ENCODE peak calls at places on chromosomes 1 and 21, in five cellular contexts. E, N, K, R and Y are unnamed samples.

GRCh38 chr1:209885403-209886218 is 52.4 kb upstream of the SYT14 start:
- DNase-seq in E (no peak), N (no peak), K (no peak), R (no peak), Y (no peak)

GRCh38 chr1:29428216-29428615 is 191.9 kb downstream of the PTPRU start:
- DNase-seq in E (no peak), N (no peak), K (no peak), R (no peak), Y (no peak)

GRCh38 chr21:39332175-39332574 is 16.7 kb downstream of the HMGN1 start:
- DNase-seq in E (no peak), N (no peak), K (no peak), R (no peak), Y (no peak)

GRCh38 chr1:29579821-29580425 is 343.6 kb downstream of the PTPRU start:
- DNase-seq in E (peak; percentile 69), N (peak; percentile 33), K (no peak), R (peak; percentile 75), Y (no peak)

GRCh38 chr1:77509051-77509492 is 173.4 kb downstream of the ZZZ3 start:
- DNase-seq in E (no peak), N (no peak), K (no peak), R (no peak), Y (no peak)

GRCh38 chr1:43147625-43148319 is 24.3 kb downstream of the EBNA1BP2 start:
- DNase-seq in E (peak; percentile 76), N (peak; percentile 32), K (peak; percentile 88), R (peak; percentile 29), Y (no peak)

GRCh38 chr21:27154451-27155129 is 187.7 kb upstream of the ADAMTS5 start:
- DNase-seq in E (no peak), N (no peak), K (no peak), R (no peak), Y (no peak)

GRCh38 chr1:46302091-46303037 is 1.1 kb downstream of the LRRC41 start:
- DNase-seq in E (peak; percentile 45), N (peak; percentile 46), K (peak; percentile 55), R (no peak), Y (no peak)

GRCh38 chr1:247935781-247936180 is 11.1 kb downstream of the OR2AJ1 start:
- DNase-seq in E (no peak), N (no peak), K (no peak), R (no peak), Y (no peak)

GRCh38 chr1:151277249-151277648 is 4.8 kb upstream of the ZNF687 start:
- DNase-seq in E (peak; percentile 39), N (no peak), K (no peak), R (no peak), Y (no peak)

GRCh38 chr21:38619865-38620513 is 121.7 kb upstream of the ERG start:
- DNase-seq in E (peak; percentile 81), N (peak; percentile 69), K (no peak), R (no peak), Y (no peak)

GRCh38 chr1:179785025-179785424 is 41.9 kb downstream of the FAM163A start:
- DNase-seq in E (no peak), N (no peak), K (no peak), R (peak; percentile 21), Y (no peak)

GRCh38 chr1:38718031-38718430 is 141.5 kb downstream of the RRAGC start:
- DNase-seq in E (no peak), N (no peak), K (no peak), R (no peak), Y (no peak)
- TF ChIP-seq CTCF in E (no peak), N (no peak), K (no peak), R (no peak), Y (no peak)

GRCh38 chr1:192153276-192153675 is 5.0 kb upstream of the RGS18 start:
- DNase-seq in E (no peak), N (peak; percentile 12), K (no peak), R (peak; percentile 38), Y (no peak)
- TF ChIP-seq CTCF in E (no peak), N (no peak), K (no peak), R (no peak), Y (no peak)

DNA sequence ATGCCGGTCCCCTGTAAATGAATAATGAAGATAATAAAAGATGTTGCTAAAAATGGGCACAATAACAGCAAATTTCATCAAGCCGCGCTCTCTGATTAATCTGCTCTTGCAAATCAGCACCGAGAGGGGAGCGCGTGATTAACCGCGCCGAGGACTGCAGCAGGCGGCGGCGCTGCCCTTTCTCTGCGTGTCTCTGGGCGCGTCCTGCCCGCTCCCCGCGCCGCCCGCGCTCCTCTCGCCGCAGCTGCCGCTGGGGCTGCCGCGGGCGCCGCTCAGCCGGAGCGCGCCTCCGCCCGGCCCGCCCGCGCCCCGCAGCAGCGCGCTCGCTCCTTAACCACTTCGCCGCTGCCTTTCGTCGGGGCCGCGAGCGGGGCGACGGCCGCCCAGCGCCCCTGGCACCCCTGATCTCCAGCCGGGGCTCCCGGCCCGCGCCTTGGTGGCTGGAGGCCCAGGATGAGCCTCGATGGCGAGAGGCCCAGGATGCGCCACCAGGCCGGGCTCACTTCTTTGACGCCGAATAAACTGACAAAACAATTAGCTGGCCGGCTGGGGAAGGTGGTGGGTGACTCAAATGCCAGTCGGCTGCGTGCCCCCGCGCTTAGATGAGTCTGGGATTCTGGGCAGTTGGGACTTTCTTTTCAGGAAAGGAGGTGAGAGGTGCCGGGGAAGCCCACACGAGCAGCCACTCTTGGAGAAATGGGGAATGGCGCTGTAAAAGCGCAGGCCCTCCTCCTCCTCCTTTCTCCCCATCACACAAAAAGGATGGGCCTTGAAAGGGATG is 221.4 kb upstream of the PKN2 start:
- DNase-seq in E (peak; percentile 46), N (no peak), K (peak; percentile 18), R (peak; percentile 1), Y (no peak)
- TF ChIP-seq CTCF in E (no peak), N (no peak), K (no peak), R (no peak), Y (peak; percentile 32)

GRCh38 chr21:42056468-42056867 is 14.6 kb upstream of the UMODL1 start:
- DNase-seq in E (peak; percentile 25), N (no peak), K (no peak), R (no peak), Y (no peak)

GRCh38 chr21:42056996-42057689 is 14.0 kb upstream of the UMODL1 start:
- DNase-seq in E (peak; percentile 88), N (peak; percentile 64), K (peak; percentile 43), R (no peak), Y (no peak)

GRCh38 chr21:42058631-42059111 is 12.4 kb upstream of the UMODL1 start:
- DNase-seq in E (no peak), N (no peak), K (no peak), R (no peak), Y (no peak)

GRCh38 chr21:42059141-42059540 is 12.0 kb upstream of the UMODL1 start:
- DNase-seq in E (no peak), N (no peak), K (no peak), R (no peak), Y (no peak)

DNA sequence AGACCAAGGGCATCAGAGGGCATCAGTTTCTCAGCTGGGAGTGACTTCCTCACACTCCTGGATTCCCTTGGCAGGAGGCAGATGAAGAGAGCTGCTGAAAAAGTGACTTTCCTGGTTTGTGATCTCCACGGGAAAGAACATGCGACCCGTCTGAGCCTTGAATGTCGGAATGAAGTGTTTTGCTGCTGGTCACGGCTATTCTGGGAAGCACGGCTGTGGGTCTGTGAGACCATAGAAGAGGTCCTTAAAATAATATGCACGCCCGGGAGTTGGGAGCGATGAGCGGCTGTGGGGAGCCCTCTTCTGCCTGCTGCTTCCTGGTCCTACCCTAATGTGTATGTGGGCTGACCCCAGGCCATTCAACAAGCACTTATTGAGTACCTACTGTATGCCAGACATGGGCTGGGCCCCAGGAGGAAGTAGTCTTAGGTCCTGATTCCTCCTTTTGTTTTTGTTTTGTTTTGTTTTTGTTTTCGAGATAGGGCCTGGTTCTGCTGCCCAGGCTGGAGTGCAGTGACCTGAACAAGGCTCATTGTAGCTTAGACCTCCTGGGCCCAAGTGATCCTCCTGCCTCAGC is 13.2 kb upstream of the UMODL1 start:
- DNase-seq in E (no peak), N (no peak), K (no peak), R (no peak), Y (no peak)
- TF ChIP-seq CTCF in E (no peak), N (no peak), K (no peak), R (no peak), Y (no peak)

GRCh38 chr1:206075786-206076725 is 23.1 kb downstream of the RHEX start:
- DNase-seq in E (peak; percentile 93), N (peak; percentile 38), K (no peak), R (no peak), Y (no peak)

GRCh38 chr1:206079130-206079529 is 26.2 kb downstream of the RHEX start:
- DNase-seq in E (no peak), N (no peak), K (no peak), R (no peak), Y (no peak)

GRCh38 chr1:206070627-206071304 is 17.8 kb downstream of the RHEX start:
- DNase-seq in E (no peak), N (no peak), K (no peak), R (no peak), Y (no peak)

GRCh38 chr1:206080421-206080820 is 27.4 kb downstream of the RHEX start:
- DNase-seq in E (no peak), N (no peak), K (no peak), R (no peak), Y (no peak)

GRCh38 chr1:206074839-206075238 is 21.9 kb downstream of the RHEX start:
- DNase-seq in E (no peak), N (no peak), K (no peak), R (no peak), Y (no peak)
- TF ChIP-seq CTCF in E (no peak), N (no peak), K (no peak), R (no peak), Y (peak; percentile 10)

DNA sequence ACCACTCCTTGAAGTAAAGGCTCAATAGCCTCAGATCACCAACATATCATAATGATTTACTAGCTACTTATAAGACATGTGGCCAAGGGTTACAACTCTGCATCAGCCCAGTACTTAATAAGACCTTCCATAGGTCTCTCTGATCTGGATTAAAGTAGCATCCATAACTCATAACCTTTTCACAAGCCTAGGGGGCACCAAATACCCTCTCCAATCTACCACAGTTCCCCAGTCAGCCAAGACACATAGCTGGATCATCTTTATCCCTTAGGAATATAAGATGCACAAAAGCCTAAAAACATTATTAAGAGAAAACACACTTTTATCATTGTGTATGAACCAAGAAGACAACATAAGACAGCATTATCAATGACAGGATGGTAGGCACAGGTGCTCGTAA is 22.1 kb downstream of the SSX2IP start:
- DNase-seq in E (peak; percentile 20), N (peak; percentile 33), K (no peak), R (no peak), Y (no peak)
- TF ChIP-seq CTCF in E (no peak), N (no peak), K (no peak), R (no peak), Y (peak; percentile 61)